ENCODE peak calls at places on chromosomes 3 and 15, in six cellular contexts. One of them, this sample, is unnamed.

GRCh38 chr3:122893754-122894668 is 99.1 kb downstream of the SLC49A4 start:
- DNase-seq in SK-N-MC: peak; percentile 60
- DNase-seq in transverse colon: no peak
- DNase-seq in C1 segment of cervical spinal cord: no peak
- DNase-seq in CMK: no peak
- DNase-seq in AG09309: no peak
- DNase-seq in this sample: no peak

GRCh38 chr15:75891895-75892294 is 11.8 kb upstream of the FBXO22 start:
- DNase-seq in SK-N-MC: no peak
- DNase-seq in transverse colon: no peak
- DNase-seq in C1 segment of cervical spinal cord: no peak
- DNase-seq in CMK: no peak
- DNase-seq in AG09309: peak; percentile 55
- DNase-seq in this sample: no peak

GRCh38 chr15:64731807-64732151 is 43.6 kb downstream of the RBPMS2 start:
- DNase-seq in SK-N-MC: no peak
- DNase-seq in transverse colon: no peak
- DNase-seq in C1 segment of cervical spinal cord: no peak
- DNase-seq in CMK: no peak
- DNase-seq in AG09309: no peak
- DNase-seq in this sample: no peak

GRCh38 chr15:54298396-54298795 is 320.2 kb downstream of the UNC13C start:
- DNase-seq in SK-N-MC: no peak
- DNase-seq in transverse colon: no peak
- DNase-seq in C1 segment of cervical spinal cord: no peak
- DNase-seq in CMK: no peak
- DNase-seq in AG09309: no peak
- DNase-seq in this sample: no peak

GRCh38 chr15:53266176-53266575 is 476.0 kb upstream of the ONECUT1 start:
- DNase-seq in SK-N-MC: no peak
- DNase-seq in transverse colon: no peak
- DNase-seq in C1 segment of cervical spinal cord: no peak
- DNase-seq in CMK: no peak
- DNase-seq in AG09309: no peak
- DNase-seq in this sample: no peak

GRCh38 chr15:58472821-58473581 is 41.2 kb downstream of the LIPC start:
- DNase-seq in SK-N-MC: peak; percentile 72
- DNase-seq in transverse colon: no peak
- DNase-seq in C1 segment of cervical spinal cord: no peak
- DNase-seq in CMK: no peak
- DNase-seq in AG09309: no peak
- DNase-seq in this sample: no peak

GRCh38 chr3:134904333-134904771 is 109.3 kb downstream of the EPHB1 start:
- DNase-seq in SK-N-MC: no peak
- DNase-seq in transverse colon: no peak
- DNase-seq in C1 segment of cervical spinal cord: no peak
- DNase-seq in CMK: no peak
- DNase-seq in AG09309: no peak
- DNase-seq in this sample: peak; percentile 48

GRCh38 chr15:39565851-39566250 is 15.0 kb upstream of the THBS1 start:
- DNase-seq in SK-N-MC: no peak
- DNase-seq in transverse colon: no peak
- DNase-seq in C1 segment of cervical spinal cord: no peak
- DNase-seq in CMK: no peak
- DNase-seq in AG09309: no peak
- DNase-seq in this sample: no peak

GRCh38 chr3:117633207-117633606 is 923.6 kb downstream of the TUSC7 start:
- DNase-seq in SK-N-MC: no peak
- DNase-seq in transverse colon: no peak
- DNase-seq in C1 segment of cervical spinal cord: no peak
- DNase-seq in CMK: no peak
- DNase-seq in AG09309: no peak
- DNase-seq in this sample: no peak

GRCh38 chr3:134365766-134366065 is 8.5 kb downstream of the AMOTL2 start:
- DNase-seq in SK-N-MC: no peak
- DNase-seq in transverse colon: no peak
- DNase-seq in C1 segment of cervical spinal cord: no peak
- DNase-seq in CMK: no peak
- DNase-seq in AG09309: no peak
- DNase-seq in this sample: peak; percentile 78

GRCh38 chr3:183252973-183253363 is at the start of gene B3GNT5:
- DNase-seq in SK-N-MC: no peak
- DNase-seq in transverse colon: peak; percentile 90
- DNase-seq in C1 segment of cervical spinal cord: no peak
- DNase-seq in CMK: no peak
- DNase-seq in AG09309: no peak
- DNase-seq in this sample: peak; percentile 90

GRCh38 chr3:25507811-25508210 is 79.7 kb downstream of the RARB start:
- DNase-seq in SK-N-MC: no peak
- DNase-seq in transverse colon: no peak
- DNase-seq in C1 segment of cervical spinal cord: no peak
- DNase-seq in CMK: no peak
- DNase-seq in AG09309: no peak
- DNase-seq in this sample: no peak

GRCh38 chr15:50280271-50280670 is 14.7 kb upstream of the HDC start:
- DNase-seq in SK-N-MC: no peak
- DNase-seq in transverse colon: no peak
- DNase-seq in C1 segment of cervical spinal cord: no peak
- DNase-seq in CMK: no peak
- DNase-seq in AG09309: no peak
- DNase-seq in this sample: no peak

GRCh38 chr15:40069178-40070165 is 30.5 kb upstream of the SRP14 start:
- DNase-seq in SK-N-MC: no peak
- DNase-seq in transverse colon: peak; percentile 95
- DNase-seq in C1 segment of cervical spinal cord: peak; percentile 75
- DNase-seq in CMK: no peak
- DNase-seq in AG09309: no peak
- DNase-seq in this sample: peak; percentile 96

GRCh38 chr15:40088929-40089755 is 19.5 kb downstream of the BMF start:
- DNase-seq in SK-N-MC: no peak
- DNase-seq in transverse colon: no peak
- DNase-seq in C1 segment of cervical spinal cord: no peak
- DNase-seq in CMK: no peak
- DNase-seq in AG09309: no peak
- DNase-seq in this sample: no peak

GRCh38 chr3:123067689-123068226 is 933 bp downstream of the PDIA5 start:
- DNase-seq in SK-N-MC: no peak
- DNase-seq in transverse colon: no peak
- DNase-seq in C1 segment of cervical spinal cord: no peak
- DNase-seq in CMK: no peak
- DNase-seq in AG09309: no peak
- DNase-seq in this sample: no peak

GRCh38 chr3:105448338-105448982 is 81.8 kb downstream of the ALCAM start:
- DNase-seq in SK-N-MC: no peak
- DNase-seq in transverse colon: no peak
- DNase-seq in C1 segment of cervical spinal cord: peak; percentile 16
- DNase-seq in CMK: no peak
- DNase-seq in AG09309: no peak
- DNase-seq in this sample: peak; percentile 49

GRCh38 chr3:170697803-170698350 is 112.0 kb upstream of the SLC7A14 start:
- DNase-seq in SK-N-MC: no peak
- DNase-seq in transverse colon: no peak
- DNase-seq in C1 segment of cervical spinal cord: no peak
- DNase-seq in CMK: no peak
- DNase-seq in AG09309: no peak
- DNase-seq in this sample: no peak

GRCh38 chr3:9778102-9778501 is 8.4 kb upstream of the CAMK1 start:
- DNase-seq in SK-N-MC: no peak
- DNase-seq in transverse colon: no peak
- DNase-seq in C1 segment of cervical spinal cord: no peak
- DNase-seq in CMK: no peak
- DNase-seq in AG09309: peak; percentile 28
- DNase-seq in this sample: no peak

GRCh38 chr3:153633407-153633806 is 471.4 kb downstream of the RAP2B start:
- DNase-seq in SK-N-MC: no peak
- DNase-seq in transverse colon: no peak
- DNase-seq in C1 segment of cervical spinal cord: no peak
- DNase-seq in CMK: no peak
- DNase-seq in AG09309: no peak
- DNase-seq in this sample: no peak

GRCh38 chr15:34241376-34242350 is 16.8 kb downstream of the EMC4 start:
- DNase-seq in SK-N-MC: no peak
- DNase-seq in transverse colon: peak; percentile 18
- DNase-seq in C1 segment of cervical spinal cord: no peak
- DNase-seq in CMK: peak; percentile 2
- DNase-seq in AG09309: no peak
- DNase-seq in this sample: no peak

GRCh38 chr3:108301695-108302404 is 5.5 kb downstream of the HHLA2 start:
- DNase-seq in SK-N-MC: no peak
- DNase-seq in transverse colon: no peak
- DNase-seq in C1 segment of cervical spinal cord: no peak
- DNase-seq in CMK: no peak
- DNase-seq in AG09309: no peak
- DNase-seq in this sample: no peak

GRCh38 chr3:194176274-194176991 is 40.5 kb downstream of the HES1 start:
- DNase-seq in SK-N-MC: no peak
- DNase-seq in transverse colon: no peak
- DNase-seq in C1 segment of cervical spinal cord: no peak
- DNase-seq in CMK: no peak
- DNase-seq in AG09309: no peak
- DNase-seq in this sample: no peak

GRCh38 chr3:104519068-104519467 is 847.6 kb upstream of the ALCAM start:
- DNase-seq in SK-N-MC: no peak
- DNase-seq in transverse colon: no peak
- DNase-seq in C1 segment of cervical spinal cord: no peak
- DNase-seq in CMK: no peak
- DNase-seq in AG09309: no peak
- DNase-seq in this sample: no peak

GRCh38 chr3:177491301-177492031 is 294.2 kb upstream of the TBL1XR1 start:
- DNase-seq in SK-N-MC: peak; percentile 79
- DNase-seq in transverse colon: no peak
- DNase-seq in C1 segment of cervical spinal cord: no peak
- DNase-seq in CMK: no peak
- DNase-seq in AG09309: no peak
- DNase-seq in this sample: peak; percentile 36

GRCh38 chr15:28123408-28124023 is 24.4 kb upstream of the OCA2 start:
- DNase-seq in SK-N-MC: no peak
- DNase-seq in transverse colon: peak; percentile 75
- DNase-seq in C1 segment of cervical spinal cord: no peak
- DNase-seq in CMK: no peak
- DNase-seq in AG09309: no peak
- DNase-seq in this sample: peak; percentile 64

GRCh38 chr3:191901746-191902145 is 440.8 kb downstream of the PYDC2 start:
- DNase-seq in SK-N-MC: no peak
- DNase-seq in transverse colon: no peak
- DNase-seq in C1 segment of cervical spinal cord: no peak
- DNase-seq in CMK: no peak
- DNase-seq in AG09309: no peak
- DNase-seq in this sample: no peak

This sample was measured in lower leg skin.